ENCODE peak calls at places on chromosomes 1 and 21, in nine cellular contexts. G, H, Z, L, A, Y, O, D and F are unnamed samples.

GRCh38 chr1:92291372-92291999 is 7.3 kb downstream of the GLMN start:
- DNase-seq in G (peak), H (no peak), Z (no peak), L (no peak), A (no peak), Y (peak), O (peak), D (no peak), F (no peak)

GRCh38 chr1:47710075-47711071 is 272.5 kb downstream of the FOXD2 start:
- DNase-seq in G (peak), H (peak), Z (peak), L (peak), A (peak), Y (peak), O (peak), D (no peak), F (peak)

GRCh38 chr1:41461790-41462679 is 22.4 kb downstream of the EDN2 start:
- DNase-seq in G (no peak), H (no peak), Z (no peak), L (peak), A (no peak), Y (no peak), O (peak), D (no peak), F (no peak)

GRCh38 chr1:41735587-41736290 is 183.0 kb downstream of the HIVEP3 start:
- DNase-seq in G (no peak), H (no peak), Z (no peak), L (no peak), A (no peak), Y (no peak), O (no peak), D (no peak), F (no peak)

GRCh38 chr1:168082008-168082876 is 54.5 kb downstream of the GPR161 start:
- DNase-seq in G (peak), H (peak), Z (peak), L (peak), A (peak), Y (peak), O (peak), D (no peak), F (peak)

GRCh38 chr21:45029298-45029967 is 44.9 kb upstream of the ADARB1 start:
- DNase-seq in G (no peak), H (no peak), Z (peak), L (no peak), A (no peak), Y (no peak), O (peak), D (no peak), F (no peak)

GRCh38 chr1:202293620-202294019 is 48.1 kb downstream of the UBE2T start:
- DNase-seq in G (no peak), H (no peak), Z (no peak), L (no peak), A (no peak), Y (no peak), O (peak), D (no peak), F (no peak)

GRCh38 chr1:7015022-7015421 is 229.8 kb downstream of the CAMTA1 start:
- DNase-seq in G (no peak), H (no peak), Z (no peak), L (no peak), A (no peak), Y (no peak), O (no peak), D (no peak), F (no peak)

GRCh38 chr1:35377553-35377952 is 109.0 kb downstream of the ZMYM4 start:
- DNase-seq in G (no peak), H (no peak), Z (no peak), L (no peak), A (no peak), Y (no peak), O (peak), D (no peak), F (no peak)

GRCh38 chr1:98323906-98324358 is 337.6 kb upstream of the SNX7 start:
- DNase-seq in G (no peak), H (no peak), Z (no peak), L (no peak), A (no peak), Y (no peak), O (peak), D (no peak), F (no peak)

GRCh38 chr1:11518791-11519628 is 40.1 kb downstream of the DISP3 start:
- DNase-seq in G (no peak), H (no peak), Z (peak), L (no peak), A (no peak), Y (no peak), O (no peak), D (no peak), F (no peak)

GRCh38 chr1:109726007-109726406 is 14.0 kb downstream of the GSTM5 start:
- DNase-seq in G (no peak), H (no peak), Z (no peak), L (no peak), A (no peak), Y (no peak), O (no peak), D (no peak), F (no peak)

GRCh38 chr1:224433671-224434446 is 738 bp downstream of the WDR26 start:
- DNase-seq in G (no peak), H (peak), Z (no peak), L (peak), A (peak), Y (peak), O (peak), D (no peak), F (peak)

GRCh38 chr1:169521226-169521625 is 35.5 kb upstream of the SLC19A2 start:
- DNase-seq in G (no peak), H (no peak), Z (no peak), L (no peak), A (no peak), Y (no peak), O (no peak), D (no peak), F (no peak)

GRCh38 chr1:219639843-219640606 is 27.1 kb upstream of the ZC3H11B start:
- DNase-seq in G (no peak), H (no peak), Z (no peak), L (no peak), A (no peak), Y (no peak), O (no peak), D (no peak), F (no peak)

GRCh38 chr1:207873055-207873890 is 37.7 kb downstream of the CD34 start:
- DNase-seq in G (no peak), H (no peak), Z (no peak), L (no peak), A (no peak), Y (peak), O (no peak), D (no peak), F (peak)

GRCh38 chr1:16070640-16071355 is 2.7 kb downstream of the FAM131C start:
- DNase-seq in G (no peak), H (no peak), Z (no peak), L (no peak), A (no peak), Y (no peak), O (no peak), D (no peak), F (no peak)

GRCh38 chr1:203367051-203367450 is 16.1 kb upstream of the FMOD start:
- DNase-seq in G (no peak), H (no peak), Z (no peak), L (peak), A (no peak), Y (no peak), O (no peak), D (no peak), F (no peak)

GRCh38 chr1:27878038-27878437 is 5.7 kb downstream of the THEMIS2 start:
- DNase-seq in G (no peak), H (no peak), Z (peak), L (no peak), A (no peak), Y (no peak), O (no peak), D (no peak), F (no peak)

GRCh38 chr1:228989176-228989575 is 253.9 kb downstream of the RHOU start:
- DNase-seq in G (peak), H (no peak), Z (no peak), L (no peak), A (no peak), Y (no peak), O (no peak), D (no peak), F (no peak)

GRCh38 chr1:157104598-157105293 is 5.1 kb upstream of the ETV3L start:
- DNase-seq in G (no peak), H (no peak), Z (no peak), L (no peak), A (no peak), Y (no peak), O (peak), D (no peak), F (no peak)

GRCh38 chr1:201349091-201349490 is 28.4 kb downstream of the TNNT2 start:
- DNase-seq in G (no peak), H (no peak), Z (no peak), L (no peak), A (no peak), Y (no peak), O (no peak), D (no peak), F (no peak)